ENCODE peak calls at places on chromosomes 6 and 20, in four cellular contexts. N is lower lobe of right lung, E is colonic mucosa, F is left ventricle myocardium inferior. L is an unnamed sample.

GRCh38 chr6:32210191-32210601 is 13.7 kb downstream of the NOTCH4 start:
- DNase-seq in F (no peak), N (no peak), E (no peak), L (no peak)

GRCh38 chr20:59850018-59850641 is 83.3 kb downstream of the SYCP2 start:
- DNase-seq in F (no peak), E (no peak), N (no peak), L (peak)

GRCh38 chr6:3610206-3610605 is 141.3 kb downstream of the PXDC1 start:
- DNase-seq in F (no peak), N (no peak), E (no peak), L (peak)

GRCh38 chr20:53778041-53778516 is 184.4 kb upstream of the ZNF217 start:
- DNase-seq in N (no peak), F (peak), E (no peak), L (no peak)

GRCh38 chr6:6771224-6771915 is 182.8 kb downstream of the LY86 start:
- DNase-seq in F (no peak), N (no peak), E (no peak), L (no peak)

GRCh38 chr6:108942556-108943492 is 94.6 kb downstream of the ARMC2 start:
- DNase-seq in N (no peak), F (no peak), E (no peak), L (no peak)

GRCh38 chr6:115133790-115134189 is 791.0 kb upstream of the HS3ST5 start:
- DNase-seq in N (no peak), E (no peak), F (no peak), L (no peak)

GRCh38 chr6:140193269-140193668 is 818.8 kb upstream of the CITED2 start:
- DNase-seq in F (no peak), E (no peak), N (no peak), L (no peak)

GRCh38 chr20:57663241-57663640 is 43.0 kb upstream of the ZBP1 start:
- DNase-seq in N (peak), F (peak), E (no peak), L (no peak)

GRCh38 chr6:105178110-105178509 is 1.7 kb downstream of the POPDC3 start:
- DNase-seq in E (no peak), N (no peak), F (no peak), L (peak)

GRCh38 chr6:46103437-46103836 is 26.4 kb upstream of the ENPP4 start:
- DNase-seq in F (no peak), E (no peak), N (no peak), L (no peak)

GRCh38 chr20:5933802-5934436 is 16.4 kb downstream of the TRMT6 start:
- DNase-seq in N (no peak), F (no peak), E (no peak), L (peak)

GRCh38 chr20:1272368-1273155 is 6.5 kb downstream of the SNPH start:
- DNase-seq in F (no peak), N (no peak), E (no peak), L (no peak)

GRCh38 chr6:15461127-15461944 is 201.5 kb downstream of the DTNBP1 start:
- DNase-seq in N (no peak), F (no peak), E (no peak), L (no peak)

GRCh38 chr6:56977192-56977591 is 22.3 kb downstream of the BEND6 start:
- DNase-seq in F (no peak), N (no peak), E (no peak), L (no peak)

GRCh38 chr6:14857501-14857900 is 388.4 kb upstream of the JARID2 start:
- DNase-seq in F (no peak), E (no peak), N (peak), L (no peak)

GRCh38 chr6:46584586-46584985 is 68.0 kb downstream of the CYP39A1 start:
- DNase-seq in N (no peak), E (no peak), F (no peak), L (no peak)

GRCh38 chr6:15893556-15894253 is 230.9 kb upstream of the DTNBP1 start:
- DNase-seq in F (no peak), E (no peak), N (no peak), L (no peak)

GRCh38 chr20:52204136-52204535 is 12.6 kb upstream of the ZFP64 start:
- DNase-seq in F (no peak), N (no peak), E (no peak), L (peak)

GRCh38 chr6:28953039-28953872 is 29.5 kb upstream of the TRIM27 start:
- DNase-seq in F (no peak), N (no peak), E (peak), L (peak)

GRCh38 chr20:56788671-56789610 is 159.8 kb downstream of the TFAP2C start:
- DNase-seq in F (no peak), N (no peak), E (no peak), L (no peak)

GRCh38 chr20:56166781-56167465 is 81.6 kb upstream of the MC3R start:
- DNase-seq in F (no peak), N (no peak), E (no peak), L (no peak)

GRCh38 chr6:128259036-128259734 is 261.2 kb downstream of the PTPRK start:
- DNase-seq in E (no peak), F (no peak), N (no peak), L (no peak)

GRCh38 chr6:125952764-125953501 is 3.6 kb upstream of the HINT3 start:
- DNase-seq in N (peak), F (no peak), E (no peak), L (no peak)

GRCh38 chr6:85580878-85581267 is 12.8 kb downstream of the SNX14 start:
- DNase-seq in E (no peak), F (peak), N (no peak), L (no peak)

GRCh38 chr6:94269256-94269655 is 849.9 kb upstream of the EPHA7 start:
- DNase-seq in N (no peak), F (no peak), E (no peak), L (no peak)

GRCh38 chr6:163806761-163807499 is 392.4 kb downstream of the QKI start:
- DNase-seq in F (no peak), E (no peak), N (no peak), L (no peak)

GRCh38 chr6:37134622-37135191 is 35.2 kb upstream of the PIM1 start:
- DNase-seq in F (no peak), E (peak), N (no peak), L (peak)

GRCh38 chr20:1389703-1390385 is 3.0 kb downstream of the FKBP1A start:
- DNase-seq in F (no peak), N (no peak), E (peak), L (no peak)

GRCh38 chr20:23920936-23921335 is 41.4 kb upstream of the CST5 start:
- DNase-seq in E (no peak), F (no peak), N (no peak), L (no peak)

DNA sequence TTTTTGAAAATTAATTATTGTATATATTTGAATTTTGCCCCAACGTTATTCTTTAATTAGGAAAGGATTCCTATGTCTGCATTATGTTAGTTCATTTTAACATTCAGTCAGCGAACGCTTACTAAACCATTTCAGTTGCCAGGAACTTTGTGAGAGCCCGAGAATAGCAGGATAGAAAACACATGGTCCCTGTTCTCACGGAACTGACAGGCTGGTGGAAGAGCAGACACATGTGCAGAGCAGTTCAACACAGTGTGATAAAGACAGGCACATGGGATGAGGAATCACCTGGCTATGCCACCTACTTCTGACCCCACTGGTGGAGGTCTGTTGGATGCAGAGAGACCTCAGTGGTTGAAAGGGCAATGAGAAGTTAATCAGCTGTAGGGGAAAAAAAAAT is 367.2 kb downstream of the EPM2A start:
- DNase-seq in F (no peak), E (no peak), N (no peak), L (no peak)
- H3K27ac ChIP-seq in F (no peak), E (no peak), N (no peak), L (no peak)

DNA sequence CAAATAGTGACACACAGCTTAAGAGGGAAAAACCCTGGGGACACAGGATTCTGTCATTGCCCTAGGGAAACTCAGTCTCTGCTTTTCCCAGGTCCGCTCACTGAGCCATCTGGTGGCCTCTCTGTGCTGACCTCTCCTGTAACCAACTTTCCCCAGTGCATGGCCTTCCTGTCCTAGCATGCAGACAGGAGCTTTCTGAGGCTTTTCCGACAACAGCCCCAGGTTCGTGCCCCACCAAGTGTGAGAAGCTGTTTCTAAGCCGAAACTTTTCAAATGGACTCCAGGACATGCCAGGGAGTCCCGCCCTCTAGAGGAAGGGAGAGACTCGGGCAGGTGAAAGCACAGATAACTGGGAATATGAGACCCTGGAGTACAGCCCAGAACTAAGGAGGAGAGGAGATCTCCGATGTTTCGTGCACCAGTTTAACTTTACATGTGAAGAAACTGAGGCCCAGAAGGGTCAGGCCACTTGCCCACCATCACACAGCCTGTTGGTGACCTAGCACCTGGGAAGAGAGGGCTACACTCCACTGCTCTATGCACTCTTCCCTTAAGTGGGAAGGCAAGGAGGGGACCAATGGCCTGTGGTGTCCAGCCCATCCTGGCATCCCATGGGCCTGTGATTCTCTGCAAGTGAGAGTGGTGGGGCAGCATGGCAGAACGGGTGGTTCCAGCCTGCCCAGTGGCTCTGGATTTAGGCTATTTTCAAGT is 46.2 kb downstream of the RPP40 start:
- DNase-seq in F (no peak), N (no peak), E (no peak), L (peak)
- TF ChIP-seq CTCF in F (peak), N (no peak), E (peak), L (no peak)

DNA sequence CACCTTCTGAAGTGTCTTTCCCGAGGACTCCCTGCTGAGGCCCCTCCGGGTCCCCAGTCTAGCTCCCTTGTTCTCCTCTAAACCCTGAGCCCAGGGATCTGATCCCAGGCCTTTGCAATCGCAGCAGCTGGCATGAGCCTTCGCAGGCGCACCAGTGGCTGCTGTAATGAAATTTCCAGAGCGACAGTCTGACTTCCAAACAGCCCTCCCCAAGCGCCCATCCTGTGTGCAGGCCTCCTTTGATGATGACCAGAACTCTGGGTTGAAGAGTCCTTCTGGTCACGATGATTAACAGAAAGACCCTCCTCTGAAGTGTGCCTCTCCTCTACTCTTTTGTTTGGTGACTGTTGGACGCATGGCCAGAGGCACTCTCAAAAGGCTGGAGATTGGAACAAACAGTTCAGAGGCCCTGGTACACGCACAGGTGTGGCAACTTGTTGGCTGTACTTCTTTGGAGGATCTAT is 89.1 kb upstream of the MPC1 start:
- DNase-seq in N (peak), E (no peak), F (no peak), L (no peak)
- H3K27ac ChIP-seq in N (peak), E (no peak), F (no peak), L (no peak)

DNA sequence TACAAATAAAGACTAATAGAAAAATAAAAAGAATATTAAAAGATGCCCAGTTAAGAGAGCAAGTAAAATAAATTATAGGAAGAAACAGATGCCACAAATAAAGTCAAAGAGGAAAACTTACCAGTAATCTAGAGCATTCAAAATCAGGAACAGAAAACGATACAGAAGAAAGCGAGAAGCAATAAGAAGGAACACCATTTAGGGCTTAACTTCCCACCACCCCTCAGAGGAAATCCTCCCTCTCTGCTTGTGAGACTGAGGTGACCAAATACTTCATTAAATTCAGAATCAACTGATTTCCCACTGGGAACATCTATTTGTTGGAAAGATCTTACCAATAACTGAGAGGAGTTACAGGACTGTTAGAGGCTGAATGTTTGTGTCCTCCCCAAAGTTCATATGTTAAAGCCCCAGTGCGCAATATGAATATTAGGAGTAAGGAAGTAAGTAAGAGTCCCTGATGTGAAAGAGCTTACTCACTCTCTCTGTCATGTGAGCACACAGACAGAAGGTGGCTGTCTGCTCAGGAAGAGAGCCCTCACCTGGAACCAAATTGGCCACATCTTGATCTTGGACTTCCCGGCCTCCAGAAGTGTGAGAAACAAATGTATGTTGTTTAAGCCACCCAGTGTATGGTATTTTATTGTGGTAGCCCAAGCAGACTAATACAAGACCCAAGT is 19.5 kb downstream of the KATNA1 start:
- DNase-seq in E (no peak), N (no peak), F (no peak), L (no peak)
- TF ChIP-seq CTCF in E (no peak), N (no peak), F (no peak), L (no peak)

DNA sequence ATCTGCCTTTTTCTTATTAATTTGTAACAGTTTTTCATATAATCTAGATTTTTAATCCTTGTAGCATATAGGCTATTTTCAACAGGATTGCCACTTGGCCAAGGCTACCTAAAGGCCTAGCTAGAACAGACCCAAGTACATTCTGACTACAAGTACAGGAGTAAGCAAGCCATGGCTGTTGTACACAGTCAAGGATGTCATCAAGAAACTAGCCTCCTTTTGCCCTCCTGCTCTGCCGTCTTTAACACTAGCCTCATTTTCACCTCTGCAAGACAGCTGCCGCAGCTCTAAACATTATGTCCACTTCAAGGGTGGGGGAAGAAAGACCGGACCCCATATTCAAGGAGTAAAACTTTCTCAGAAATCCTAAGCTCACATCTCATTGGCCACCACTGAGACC is 45.1 kb downstream of the EPB41L2 start:
- DNase-seq in N (no peak), F (no peak), E (no peak), L (no peak)
- H3K27ac ChIP-seq in N (no peak), F (no peak), E (no peak), L (no peak)

GRCh38 chr20:34546751-34547181 is 11.8 kb upstream of the MAP1LC3A start:
- DNase-seq in N (no peak), E (peak), F (no peak), L (no peak)

GRCh38 chr20:34543457-34544056 is 15.0 kb upstream of the MAP1LC3A start:
- DNase-seq in E (no peak), N (no peak), F (no peak), L (no peak)

GRCh38 chr20:34541917-34542316 is 16.6 kb upstream of the MAP1LC3A start:
- DNase-seq in N (no peak), E (no peak), F (no peak), L (no peak)

GRCh38 chr20:34542439-34542838 is 16.1 kb upstream of the MAP1LC3A start:
- DNase-seq in E (no peak), N (no peak), F (no peak), L (no peak)

GRCh38 chr20:34544109-34544793 is 14.3 kb upstream of the MAP1LC3A start:
- DNase-seq in E (peak), F (no peak), N (peak), L (no peak)
- TF ChIP-seq CTCF in E (no peak), F (no peak), N (no peak), L (no peak)

GRCh38 chr20:36098364-36098763 is 56.2 kb upstream of the EPB41L1 start:
- DNase-seq in N (no peak), F (no peak), E (peak), L (no peak)

GRCh38 chr20:36099106-36099505 is 55.4 kb upstream of the EPB41L1 start:
- DNase-seq in N (no peak), E (no peak), F (no peak), L (no peak)

GRCh38 chr20:36096404-36096799 is 58.1 kb upstream of the EPB41L1 start:
- DNase-seq in F (no peak), N (no peak), E (no peak), L (no peak)

GRCh38 chr20:36097751-36098151 is 56.8 kb upstream of the EPB41L1 start:
- DNase-seq in E (no peak), N (no peak), F (no peak), L (no peak)

DNA sequence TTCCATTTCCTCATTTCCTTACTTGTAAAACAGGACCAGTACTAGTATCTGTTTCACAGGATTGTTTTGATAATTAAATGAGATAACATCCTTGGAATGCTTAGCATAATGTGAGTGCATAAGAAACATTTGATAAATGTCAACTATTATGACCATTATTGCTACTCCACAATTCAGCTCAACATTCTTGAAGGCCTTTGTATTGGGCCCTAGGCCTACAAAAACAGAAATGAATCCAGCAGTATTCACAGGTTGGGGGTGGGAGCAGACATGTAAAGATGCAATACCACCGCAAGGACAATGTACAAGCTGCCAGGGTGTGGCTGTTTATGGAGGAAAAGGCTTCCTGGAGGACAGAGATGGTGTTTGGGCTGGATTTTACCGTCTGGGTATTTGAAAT is 57.2 kb upstream of the EPB41L1 start:
- DNase-seq in E (peak), N (no peak), F (no peak), L (no peak)
- H3K27ac ChIP-seq in E (peak), N (peak), F (peak), L (peak)

GRCh38 chr6:42073287-42073686 is 23.0 kb downstream of the TAF8 start:
- DNase-seq in N (no peak), E (no peak), F (no peak), L (no peak)

GRCh38 chr6:42068173-42068572 is 17.8 kb downstream of the TAF8 start:
- DNase-seq in E (no peak), N (no peak), F (no peak), L (no peak)

GRCh38 chr6:42066156-42066555 is 15.8 kb downstream of the TAF8 start:
- DNase-seq in F (no peak), N (no peak), E (no peak), L (no peak)

GRCh38 chr6:42071881-42072583 is 21.7 kb downstream of the TAF8 start:
- DNase-seq in N (no peak), F (no peak), E (no peak), L (no peak)

DNA sequence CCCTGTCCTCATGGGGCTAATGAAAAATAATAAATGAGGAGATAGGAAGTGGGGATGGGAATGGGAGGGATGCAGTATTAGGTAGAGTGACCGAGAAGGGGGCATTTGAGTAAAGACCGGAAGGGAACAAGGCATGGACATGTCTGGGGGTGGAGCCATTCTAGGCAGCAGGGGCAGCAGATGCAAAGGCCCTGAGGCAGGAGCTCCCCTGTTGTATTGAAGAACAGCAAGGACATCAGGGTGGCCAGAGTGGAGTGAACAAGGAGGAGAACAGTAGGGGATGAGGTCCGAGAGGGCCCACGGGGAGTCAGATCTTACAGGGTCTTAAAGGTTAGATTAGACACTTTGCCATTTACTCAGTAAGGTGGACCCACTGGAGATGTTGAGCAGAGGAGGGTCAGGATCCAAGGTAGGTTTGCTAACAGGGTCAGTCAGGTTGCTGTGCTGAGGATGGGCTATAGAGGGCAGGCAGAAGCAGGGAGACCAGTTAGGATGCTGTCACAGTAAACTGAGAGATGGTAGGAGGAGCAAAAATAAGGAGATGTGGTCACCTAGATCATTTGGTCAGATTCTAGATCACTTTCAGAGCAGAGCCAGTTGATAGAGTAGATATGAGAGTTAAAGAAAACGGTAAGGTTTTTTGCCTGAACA is 18.7 kb downstream of the TAF8 start:
- DNase-seq in E (no peak), N (no peak), F (no peak), L (no peak)
- TF ChIP-seq CTCF in E (no peak), N (no peak), F (no peak), L (no peak)